ENCODE peak calls at places on chromosome 6, in eight cellular contexts. Y is neural progenitor cell; J is HTR-8/SVneo; A is HuH-7; F is Kasumi-1; L is activated CD4-positive, alpha-beta T cell treated with anti-CD3 and anti-CD28 coated beads for 36 hours; Q is activated T-helper 1 cell treated with anti-CD3 and anti-CD28 coated beads, Interleukin-12 subunit alpha, Interleukin-12 subunit beta, Interleukin-2, Interleukin-4 antibody, amounts not matched to agents 30 ng/mL and 10 ng/mL and 1 ng/mL, durations not matched to agents 14 hours and 24 hours and 36 hours; K is brain microvascular endothelial cell. I is an unnamed sample.

GRCh38 chr6:38169221-38169674 is 349.7 kb downstream of the ZFAND3 start:
- DNase-seq in J (no peak), Y (peak), L (no peak), F (no peak), K (no peak), A (no peak), Q (no peak), I (no peak)

GRCh38 chr6:161549977-161550655 is 276.3 kb upstream of the AGPAT4 start:
- DNase-seq in K (peak), F (no peak), A (peak), J (no peak), L (no peak), Y (no peak), Q (no peak), I (peak)

GRCh38 chr6:119523546-119523945 is 174.0 kb upstream of the MAN1A1 start:
- DNase-seq in L (no peak), F (no peak), J (no peak), Q (no peak), A (no peak), Y (no peak), K (no peak), I (peak)

GRCh38 chr6:45959534-45960195 is 56.0 kb downstream of the CLIC5 start:
- DNase-seq in K (no peak), A (no peak), Y (no peak), J (peak), Q (no peak), L (no peak), F (peak), I (no peak)

GRCh38 chr6:128412680-128413079 is 107.7 kb downstream of the PTPRK start:
- DNase-seq in L (no peak), Q (no peak), J (no peak), A (no peak), Y (no peak), K (no peak), F (no peak), I (no peak)

GRCh38 chr6:2026133-2026532 is 219.3 kb downstream of the GMDS start:
- DNase-seq in F (no peak), J (no peak), A (no peak), K (no peak), Y (no peak), L (no peak), Q (no peak), I (no peak)

GRCh38 chr6:108942556-108943492 is 94.6 kb downstream of the ARMC2 start:
- DNase-seq in A (no peak), L (peak), K (no peak), F (no peak), J (no peak), Y (no peak), Q (peak), I (no peak)

GRCh38 chr6:43120101-43120730 is 44.1 kb downstream of the PTK7 start:
- DNase-seq in K (no peak), Q (no peak), Y (no peak), F (no peak), J (no peak), L (no peak), A (no peak), I (no peak)

GRCh38 chr6:157025459-157025858 is 248.3 kb downstream of the ARID1B start:
- DNase-seq in F (no peak), Q (no peak), A (no peak), Y (no peak), L (no peak), K (no peak), J (no peak), I (no peak)